ENCODE peak calls at places on chromosomes 4 and X, in ten cellular contexts. T, M, X, V, S, B, Y, U, F and D are unnamed samples.
A peak's percentile ranks its signal among the peaks of the same experiment; 100 is the strongest.

GRCh38 chrX:130170752-130171445 is 863 bp upstream of the RAB33A start:
- DNase-seq in T (no peak), Y (peak; percentile 39), S (peak; percentile 31), X (peak; percentile 42), M (peak; percentile 42), V (no peak), F (no peak), U (no peak), B (peak; percentile 59), D (no peak)

GRCh38 chrX:100648601-100649417 is 4.8 kb downstream of the SRPX2 start:
- DNase-seq in U (no peak), F (no peak), S (no peak), V (no peak), Y (no peak), B (peak; percentile 14), M (peak; percentile 20), X (no peak), T (no peak), D (no peak)

GRCh38 chrX:103309860-103310591 is 764 bp downstream of the BEX2 start:
- DNase-seq in B (no peak), U (no peak), Y (no peak), M (no peak), T (no peak), S (no peak), V (no peak), F (no peak), X (no peak), D (no peak)

GRCh38 chr4:142281999-142282398 is 564.1 kb downstream of the INPP4B start:
- DNase-seq in U (no peak), B (no peak), S (no peak), Y (no peak), F (no peak), X (no peak), M (no peak), T (no peak), V (no peak), D (no peak)

GRCh38 chr4:40630335-40631021 is 814 bp upstream of the RBM47 start:
- DNase-seq in U (peak; percentile 82), F (no peak), X (peak; percentile 90), S (peak; percentile 87), V (peak; percentile 39), M (peak; percentile 80), Y (peak; percentile 68), T (peak; percentile 74), B (peak; percentile 69), D (peak; percentile 24)

GRCh38 chr4:129623233-129623632 is 527.3 kb downstream of the C4orf33 start:
- DNase-seq in S (no peak), M (no peak), V (no peak), X (no peak), Y (no peak), U (no peak), F (no peak), T (no peak), B (no peak), D (no peak)

GRCh38 chrX:39491548-39492297 is 606.0 kb downstream of the BCOR start:
- DNase-seq in S (no peak), M (peak; percentile 47), X (no peak), V (no peak), Y (peak; percentile 58), T (no peak), F (no peak), B (no peak), U (no peak), D (no peak)

GRCh38 chrX:147900349-147900748 is 11.4 kb upstream of the FMR1 start:
- DNase-seq in Y (no peak), S (no peak), X (no peak), B (no peak), F (no peak), U (no peak), V (no peak), M (no peak), T (no peak), D (no peak)

GRCh38 chr4:161546902-161547301 is 616.9 kb downstream of the FSTL5 start:
- DNase-seq in T (no peak), X (no peak), U (no peak), V (no peak), B (no peak), Y (no peak), M (no peak), F (no peak), S (no peak), D (no peak)

GRCh38 chr4:52836653-52837052 is 25.5 kb upstream of the RASL11B start:
- DNase-seq in X (no peak), S (no peak), Y (no peak), B (no peak), T (no peak), M (no peak), U (no peak), F (no peak), V (no peak), D (no peak)

DNA sequence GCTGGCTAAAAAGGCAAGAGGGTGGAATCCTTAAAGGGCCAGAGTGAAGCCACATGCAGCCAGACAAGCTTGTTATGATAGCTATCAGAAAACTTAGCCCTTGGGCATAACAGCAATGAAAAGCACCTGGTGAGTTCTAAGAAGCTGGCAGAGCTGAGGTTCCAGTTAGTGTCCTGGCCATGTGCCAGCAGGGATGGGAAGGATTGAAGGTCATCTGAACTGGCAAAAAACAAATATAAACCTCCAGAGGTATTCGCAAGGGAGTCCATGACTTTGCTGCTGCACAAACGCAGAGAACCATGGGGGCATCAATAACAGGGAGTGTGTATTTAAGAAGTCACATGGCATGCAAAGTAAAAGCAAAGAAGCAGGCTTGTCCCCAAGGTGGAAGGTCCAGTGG is 208.9 kb downstream of the FAM47A start:
- DNase-seq in X (no peak), S (no peak), M (no peak), F (no peak), B (peak; percentile 2), T (no peak), U (no peak), V (no peak), Y (no peak), D (no peak)
- TF ChIP-seq EP300 in X (no peak), S (no peak), M (no peak), F (no peak), B (no peak), T (no peak), U (no peak), V (no peak), Y (no peak), D (no peak)

GRCh38 chrX:1763294-1763693 is 148.4 kb downstream of the ASMT start:
- DNase-seq in M (no peak), B (peak; percentile 66), Y (no peak), S (no peak), V (no peak), F (no peak), X (no peak), U (no peak), T (no peak), D (no peak)

DNA sequence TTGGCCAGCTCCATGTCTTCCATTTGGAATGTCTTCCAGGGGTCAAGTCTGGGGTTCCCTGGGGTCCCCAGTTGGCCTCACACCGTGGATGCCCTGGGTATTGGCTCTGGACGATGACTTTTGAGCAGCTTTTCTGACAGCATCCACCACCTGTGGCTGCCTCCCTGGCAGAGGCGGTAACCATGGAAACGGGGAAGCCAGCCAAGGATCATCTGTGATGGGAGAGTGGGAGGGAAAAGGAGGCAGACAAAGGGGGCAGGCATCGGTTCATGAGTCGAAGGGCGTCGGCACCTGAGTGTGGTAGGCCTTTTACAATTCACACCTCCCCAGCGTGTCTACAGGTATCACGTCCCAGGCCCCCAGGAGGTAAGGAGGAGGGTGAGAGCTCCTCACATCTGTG is 152.2 kb downstream of the ASMT start:
- DNase-seq in B (no peak), S (no peak), T (no peak), X (no peak), F (no peak), V (no peak), M (no peak), Y (no peak), U (no peak), D (no peak)
- H3K9me3 ChIP-seq in B (peaks cover 23% of the 10 kb centered on the region), S (no peaks in the 10 kb centered on the region), T (peaks cover 6% of the 10 kb centered on the region), X (peaks cover 3% of the 10 kb centered on the region), F (peaks cover 9% of the 10 kb centered on the region), V (no peaks in the 10 kb centered on the region), M (no peaks in the 10 kb centered on the region), Y (peaks cover 13% of the 10 kb centered on the region), U (peaks cover 3% of the 10 kb centered on the region), D (no peaks in the 10 kb centered on the region)

GRCh38 chr4:90852232-90852631 is 725.0 kb downstream of the CCSER1 start:
- DNase-seq in T (no peak), S (no peak), V (no peak), B (no peak), F (no peak), X (no peak), M (no peak), U (no peak), Y (no peak), D (no peak)

GRCh38 chr4:90857081-90857820 is 730.1 kb downstream of the CCSER1 start:
- DNase-seq in F (no peak), M (no peak), U (no peak), X (no peak), S (no peak), B (no peak), V (no peak), T (no peak), Y (no peak), D (no peak)
- TF ChIP-seq EP300 in F (no peak), M (no peak), U (no peak), X (no peak), S (no peak), B (no peak), V (no peak), T (no peak), Y (no peak), D (no peak)

GRCh38 chr4:94782707-94783106 is 25.0 kb downstream of the BMPR1B start:
- DNase-seq in V (no peak), M (no peak), U (no peak), S (no peak), B (no peak), F (no peak), X (no peak), T (no peak), Y (no peak), D (no peak)
- H3K9me3 ChIP-seq in V (no peaks in the 10 kb centered on the region), M (no peaks in the 10 kb centered on the region), U (peaks cover 3% of the 10 kb centered on the region), S (no peaks in the 10 kb centered on the region), B (peaks cover 10% of the 10 kb centered on the region), F (no peaks in the 10 kb centered on the region), X (no peaks in the 10 kb centered on the region), T (no peaks in the 10 kb centered on the region), Y (no peaks in the 10 kb centered on the region), D (peaks cover 10% of the 10 kb centered on the region)